ENCODE peak calls at places on chromosomes 2 and 18, in seven cellular contexts. One of them, this sample, is unnamed.

GRCh38 chr2:206616141-206616540 is 26.1 kb upstream of the FAM237A start:
- DNase-seq in nucleus accumbens: no peak
- DNase-seq in fibroblast of the conjunctiva: no peak
- DNase-seq in BE2C: no peak
- DNase-seq in IMR-90: peak; percentile 12
- DNase-seq in stromal cell of bone marrow: no peak
- DNase-seq in activated T-cell treated with anti-CD3 and anti-CD28 coated beads for 1 hour: no peak
- DNase-seq in this sample: no peak

GRCh38 chr2:15788458-15789229 is 151.7 kb upstream of the MYCN start:
- DNase-seq in nucleus accumbens: no peak
- DNase-seq in fibroblast of the conjunctiva: no peak
- DNase-seq in BE2C: no peak
- DNase-seq in IMR-90: no peak
- DNase-seq in stromal cell of bone marrow: no peak
- DNase-seq in activated T-cell treated with anti-CD3 and anti-CD28 coated beads for 1 hour: no peak
- DNase-seq in this sample: no peak

GRCh38 chr2:67986258-67986657 is 76.5 kb downstream of the C1D start:
- DNase-seq in nucleus accumbens: no peak
- DNase-seq in fibroblast of the conjunctiva: no peak
- DNase-seq in BE2C: no peak
- DNase-seq in IMR-90: no peak
- DNase-seq in stromal cell of bone marrow: no peak
- DNase-seq in activated T-cell treated with anti-CD3 and anti-CD28 coated beads for 1 hour: no peak
- DNase-seq in this sample: no peak

GRCh38 chr18:79434611-79435010 is 38.9 kb downstream of the NFATC1 start:
- DNase-seq in nucleus accumbens: no peak
- DNase-seq in fibroblast of the conjunctiva: no peak
- DNase-seq in BE2C: no peak
- DNase-seq in IMR-90: no peak
- DNase-seq in stromal cell of bone marrow: no peak
- DNase-seq in activated T-cell treated with anti-CD3 and anti-CD28 coated beads for 1 hour: no peak
- DNase-seq in this sample: no peak

GRCh38 chr2:202965810-202966454 is 48.7 kb upstream of the NBEAL1 start:
- DNase-seq in nucleus accumbens: no peak
- DNase-seq in fibroblast of the conjunctiva: peak; percentile 24
- DNase-seq in BE2C: peak; percentile 54
- DNase-seq in IMR-90: peak; percentile 63
- DNase-seq in stromal cell of bone marrow: peak; percentile 44
- DNase-seq in activated T-cell treated with anti-CD3 and anti-CD28 coated beads for 1 hour: no peak
- DNase-seq in this sample: peak; percentile 43

GRCh38 chr2:33167655-33168245 is 221.0 kb downstream of the LTBP1 start:
- DNase-seq in nucleus accumbens: no peak
- DNase-seq in fibroblast of the conjunctiva: no peak
- DNase-seq in BE2C: no peak
- DNase-seq in IMR-90: peak; percentile 33
- DNase-seq in stromal cell of bone marrow: no peak
- DNase-seq in activated T-cell treated with anti-CD3 and anti-CD28 coated beads for 1 hour: no peak
- DNase-seq in this sample: no peak

GRCh38 chr2:3631851-3632659 is 25.9 kb upstream of the ALLC start:
- DNase-seq in nucleus accumbens: no peak
- DNase-seq in fibroblast of the conjunctiva: no peak
- DNase-seq in BE2C: no peak
- DNase-seq in IMR-90: no peak
- DNase-seq in stromal cell of bone marrow: no peak
- DNase-seq in activated T-cell treated with anti-CD3 and anti-CD28 coated beads for 1 hour: no peak
- DNase-seq in this sample: no peak

GRCh38 chr2:45102141-45102540 is 92.9 kb upstream of the SIX2 start:
- DNase-seq in nucleus accumbens: no peak
- DNase-seq in fibroblast of the conjunctiva: no peak
- DNase-seq in BE2C: no peak
- DNase-seq in IMR-90: no peak
- DNase-seq in stromal cell of bone marrow: no peak
- DNase-seq in activated T-cell treated with anti-CD3 and anti-CD28 coated beads for 1 hour: no peak
- DNase-seq in this sample: no peak

GRCh38 chr18:48780151-48781001 is 170.4 kb downstream of the SMAD7 start:
- DNase-seq in nucleus accumbens: no peak
- DNase-seq in fibroblast of the conjunctiva: no peak
- DNase-seq in BE2C: no peak
- DNase-seq in IMR-90: peak; percentile 38
- DNase-seq in stromal cell of bone marrow: no peak
- DNase-seq in activated T-cell treated with anti-CD3 and anti-CD28 coated beads for 1 hour: no peak
- DNase-seq in this sample: no peak

GRCh38 chr2:164710252-164710633 is 89.0 kb upstream of the GRB14 start:
- DNase-seq in nucleus accumbens: no peak
- DNase-seq in fibroblast of the conjunctiva: no peak
- DNase-seq in BE2C: no peak
- DNase-seq in IMR-90: peak; percentile 77
- DNase-seq in stromal cell of bone marrow: no peak
- DNase-seq in activated T-cell treated with anti-CD3 and anti-CD28 coated beads for 1 hour: no peak
- DNase-seq in this sample: no peak

GRCh38 chr18:51668101-51668500 is 470.6 kb upstream of the MEX3C start:
- DNase-seq in nucleus accumbens: peak; percentile 36
- DNase-seq in fibroblast of the conjunctiva: peak; percentile 4
- DNase-seq in BE2C: peak; percentile 64
- DNase-seq in IMR-90: peak; percentile 4
- DNase-seq in stromal cell of bone marrow: peak; percentile 6
- DNase-seq in activated T-cell treated with anti-CD3 and anti-CD28 coated beads for 1 hour: no peak
- DNase-seq in this sample: peak; percentile 33

GRCh38 chr2:191853843-191854242 is 7.0 kb upstream of the CAVIN2 start:
- DNase-seq in nucleus accumbens: no peak
- DNase-seq in fibroblast of the conjunctiva: no peak
- DNase-seq in BE2C: no peak
- DNase-seq in IMR-90: no peak
- DNase-seq in stromal cell of bone marrow: no peak
- DNase-seq in activated T-cell treated with anti-CD3 and anti-CD28 coated beads for 1 hour: no peak
- DNase-seq in this sample: no peak

GRCh38 chr2:172339431-172340010 is 87.9 kb upstream of the ITGA6 start:
- DNase-seq in nucleus accumbens: no peak
- DNase-seq in fibroblast of the conjunctiva: no peak
- DNase-seq in BE2C: no peak
- DNase-seq in IMR-90: peak; percentile 29
- DNase-seq in stromal cell of bone marrow: no peak
- DNase-seq in activated T-cell treated with anti-CD3 and anti-CD28 coated beads for 1 hour: no peak
- DNase-seq in this sample: no peak

GRCh38 chr2:149703281-149703680 is 115.7 kb upstream of the MMADHC start:
- DNase-seq in nucleus accumbens: no peak
- DNase-seq in fibroblast of the conjunctiva: no peak
- DNase-seq in BE2C: no peak
- DNase-seq in IMR-90: peak; percentile 67
- DNase-seq in stromal cell of bone marrow: no peak
- DNase-seq in activated T-cell treated with anti-CD3 and anti-CD28 coated beads for 1 hour: no peak
- DNase-seq in this sample: no peak

GRCh38 chr18:79377187-79377891 is 18.4 kb upstream of the NFATC1 start:
- DNase-seq in nucleus accumbens: no peak
- DNase-seq in fibroblast of the conjunctiva: no peak
- DNase-seq in BE2C: no peak
- DNase-seq in IMR-90: no peak
- DNase-seq in stromal cell of bone marrow: no peak
- DNase-seq in activated T-cell treated with anti-CD3 and anti-CD28 coated beads for 1 hour: no peak
- DNase-seq in this sample: no peak

GRCh38 chr2:239120664-239121063 is 272.8 kb downstream of the TWIST2 start:
- DNase-seq in nucleus accumbens: no peak
- DNase-seq in fibroblast of the conjunctiva: no peak
- DNase-seq in BE2C: no peak
- DNase-seq in IMR-90: no peak
- DNase-seq in stromal cell of bone marrow: no peak
- DNase-seq in activated T-cell treated with anti-CD3 and anti-CD28 coated beads for 1 hour: no peak
- DNase-seq in this sample: no peak

GRCh38 chr18:60668583-60668982 is 296.0 kb upstream of the MC4R start:
- DNase-seq in nucleus accumbens: no peak
- DNase-seq in fibroblast of the conjunctiva: no peak
- DNase-seq in BE2C: no peak
- DNase-seq in IMR-90: no peak
- DNase-seq in stromal cell of bone marrow: no peak
- DNase-seq in activated T-cell treated with anti-CD3 and anti-CD28 coated beads for 1 hour: no peak
- DNase-seq in this sample: no peak

GRCh38 chr2:175309799-175310198 is 128.3 kb upstream of the ATP5MC3 start:
- DNase-seq in nucleus accumbens: no peak
- DNase-seq in fibroblast of the conjunctiva: peak; percentile 3
- DNase-seq in BE2C: peak; percentile 51
- DNase-seq in IMR-90: peak; percentile 10
- DNase-seq in stromal cell of bone marrow: no peak
- DNase-seq in activated T-cell treated with anti-CD3 and anti-CD28 coated beads for 1 hour: no peak
- DNase-seq in this sample: peak; percentile 29

GRCh38 chr18:62935994-62936393 is 220.7 kb downstream of the PHLPP1 start:
- DNase-seq in nucleus accumbens: no peak
- DNase-seq in fibroblast of the conjunctiva: no peak
- DNase-seq in BE2C: no peak
- DNase-seq in IMR-90: no peak
- DNase-seq in stromal cell of bone marrow: no peak
- DNase-seq in activated T-cell treated with anti-CD3 and anti-CD28 coated beads for 1 hour: no peak
- DNase-seq in this sample: no peak

GRCh38 chr2:54504866-54505265 is 48.7 kb downstream of the SPTBN1 start:
- DNase-seq in nucleus accumbens: no peak
- DNase-seq in fibroblast of the conjunctiva: no peak
- DNase-seq in BE2C: no peak
- DNase-seq in IMR-90: peak; percentile 15
- DNase-seq in stromal cell of bone marrow: no peak
- DNase-seq in activated T-cell treated with anti-CD3 and anti-CD28 coated beads for 1 hour: no peak
- DNase-seq in this sample: no peak

GRCh38 chr2:72925328-72925943 is 8.1 kb downstream of the EMX1 start:
- DNase-seq in nucleus accumbens: no peak
- DNase-seq in fibroblast of the conjunctiva: no peak
- DNase-seq in BE2C: no peak
- DNase-seq in IMR-90: no peak
- DNase-seq in stromal cell of bone marrow: no peak
- DNase-seq in activated T-cell treated with anti-CD3 and anti-CD28 coated beads for 1 hour: no peak
- DNase-seq in this sample: no peak

This sample was measured in GM13977.